ENCODE peak calls at places on chromosomes 13 and 19, in ten cellular contexts. S is GM23248, D is sigmoid colon, O is adipocyte, M is IMR-90, P is cardiac muscle cell, U is neural progenitor cell, X is Peyer's patch, E is esophagus squamous epithelium, G is heart right ventricle. Y is an unnamed sample.
A peak's percentile ranks its signal among the peaks of the same experiment; 100 is the strongest.

GRCh38 chr13:113770441-113770840 is 11.4 kb downstream of the TMEM255B start:
- DNase-seq in D (peak; percentile 38), P (no peak), U (no peak), M (no peak), G (no peak), E (no peak), S (no peak), X (peak; percentile 27), O (no peak), Y (no peak)

GRCh38 chr13:52405767-52406494 is at the start of gene THSD1:
- DNase-seq in M (peak; percentile 41), X (peak; percentile 50), E (no peak), S (peak; percentile 73), D (peak; percentile 82), O (peak; percentile 63), U (peak; percentile 62), P (no peak), G (peak; percentile 86), Y (peak; percentile 31)

GRCh38 chr13:39510296-39510695 is 92.7 kb downstream of the LHFPL6 start:
- DNase-seq in D (no peak), P (no peak), E (no peak), X (no peak), U (no peak), M (no peak), O (no peak), S (no peak), G (no peak), Y (no peak)

GRCh38 chr19:47381653-47382279 is 32.7 kb downstream of the DHX34 start:
- DNase-seq in O (no peak), M (no peak), E (no peak), U (no peak), P (no peak), G (no peak), S (no peak), D (no peak), X (peak; percentile 76), Y (no peak)

GRCh38 chr19:46975011-46975917 is 44.4 kb upstream of the NPAS1 start:
- DNase-seq in P (no peak), S (no peak), O (no peak), U (peak; percentile 42), G (no peak), E (no peak), M (no peak), D (no peak), X (no peak), Y (no peak)

GRCh38 chr13:99657848-99658265 is 156.6 kb downstream of the TM9SF2 start:
- DNase-seq in O (no peak), S (peak; percentile 67), M (no peak), U (peak; percentile 79), X (peak; percentile 53), P (peak; percentile 32), E (no peak), G (peak; percentile 55), D (no peak), Y (no peak)

GRCh38 chr19:19425170-19425875 is 19.8 kb downstream of the GATAD2A start:
- DNase-seq in E (no peak), O (no peak), U (no peak), M (no peak), P (no peak), D (no peak), X (no peak), S (no peak), G (no peak), Y (no peak)

GRCh38 chr19:13024126-13024957 is 29.1 kb downstream of the NFIX start:
- DNase-seq in D (peak; percentile 77), E (no peak), O (no peak), X (no peak), M (peak; percentile 45), S (peak; percentile 72), G (no peak), P (no peak), U (peak; percentile 50), Y (peak; percentile 55)

GRCh38 chr13:113472355-113473025 is 18.0 kb downstream of the DCUN1D2 start:
- DNase-seq in X (no peak), E (no peak), G (no peak), D (no peak), S (no peak), U (no peak), P (no peak), O (no peak), M (no peak), Y (no peak)

GRCh38 chr19:6802336-6803035 is 30.0 kb downstream of the VAV1 start:
- DNase-seq in U (peak; percentile 7), S (no peak), E (peak; percentile 21), X (peak; percentile 81), O (no peak), M (no peak), D (peak; percentile 67), P (no peak), G (peak; percentile 10), Y (peak; percentile 24)

GRCh38 chr19:52336117-52336811 is at the start of gene ZNF610:
- DNase-seq in X (peak; percentile 94), U (peak; percentile 86), P (peak; percentile 90), M (peak; percentile 88), S (peak; percentile 95), G (peak; percentile 94), E (peak; percentile 28), O (peak; percentile 92), D (peak; percentile 94), Y (peak; percentile 48)

GRCh38 chr19:21839966-21840365 is 4.0 kb upstream of the ZNF43 start:
- DNase-seq in S (no peak), X (no peak), D (no peak), P (no peak), E (no peak), G (no peak), O (no peak), M (no peak), U (no peak), Y (no peak)

GRCh38 chr13:48582086-48582485 is 49.2 kb upstream of the RCBTB2 start:
- DNase-seq in U (no peak), X (no peak), O (no peak), E (no peak), M (no peak), G (no peak), D (no peak), P (no peak), S (no peak), Y (no peak)
- H3K4me1 ChIP-seq in U (peaks cover 28% of the 10 kb centered on the region), X (peaks cover 9% of the 10 kb centered on the region), O (peaks cover 29% of the 10 kb centered on the region), E (peaks cover 26% of the 10 kb centered on the region), M (no peaks in the 10 kb centered on the region), G (peaks cover 65% of the 10 kb centered on the region), D (no peaks in the 10 kb centered on the region), P (peaks cover 6% of the 10 kb centered on the region), S (peaks cover 6% of the 10 kb centered on the region), Y (peaks cover 30% of the 10 kb centered on the region)

GRCh38 chr19:1773173-1773572 is 19.9 kb downstream of the ONECUT3 start:
- DNase-seq in S (peak; percentile 34), O (no peak), E (no peak), U (no peak), P (no peak), M (no peak), D (no peak), G (no peak), X (peak; percentile 68), Y (peak; percentile 89)

GRCh38 chr19:1776606-1777147 is 23.4 kb downstream of the ONECUT3 start:
- DNase-seq in M (no peak), E (no peak), S (no peak), O (no peak), G (no peak), D (no peak), X (no peak), P (no peak), U (no peak), Y (no peak)

GRCh38 chr19:1777149-1777548 is 23.8 kb downstream of the ONECUT3 start:
- DNase-seq in G (no peak), S (no peak), E (no peak), D (no peak), X (no peak), O (no peak), P (no peak), M (no peak), U (no peak), Y (no peak)

GRCh38 chr19:1775951-1776605 is 22.8 kb downstream of the ONECUT3 start:
- DNase-seq in P (no peak), S (no peak), E (no peak), M (no peak), D (no peak), O (no peak), X (no peak), G (no peak), U (no peak), Y (no peak)

DNA sequence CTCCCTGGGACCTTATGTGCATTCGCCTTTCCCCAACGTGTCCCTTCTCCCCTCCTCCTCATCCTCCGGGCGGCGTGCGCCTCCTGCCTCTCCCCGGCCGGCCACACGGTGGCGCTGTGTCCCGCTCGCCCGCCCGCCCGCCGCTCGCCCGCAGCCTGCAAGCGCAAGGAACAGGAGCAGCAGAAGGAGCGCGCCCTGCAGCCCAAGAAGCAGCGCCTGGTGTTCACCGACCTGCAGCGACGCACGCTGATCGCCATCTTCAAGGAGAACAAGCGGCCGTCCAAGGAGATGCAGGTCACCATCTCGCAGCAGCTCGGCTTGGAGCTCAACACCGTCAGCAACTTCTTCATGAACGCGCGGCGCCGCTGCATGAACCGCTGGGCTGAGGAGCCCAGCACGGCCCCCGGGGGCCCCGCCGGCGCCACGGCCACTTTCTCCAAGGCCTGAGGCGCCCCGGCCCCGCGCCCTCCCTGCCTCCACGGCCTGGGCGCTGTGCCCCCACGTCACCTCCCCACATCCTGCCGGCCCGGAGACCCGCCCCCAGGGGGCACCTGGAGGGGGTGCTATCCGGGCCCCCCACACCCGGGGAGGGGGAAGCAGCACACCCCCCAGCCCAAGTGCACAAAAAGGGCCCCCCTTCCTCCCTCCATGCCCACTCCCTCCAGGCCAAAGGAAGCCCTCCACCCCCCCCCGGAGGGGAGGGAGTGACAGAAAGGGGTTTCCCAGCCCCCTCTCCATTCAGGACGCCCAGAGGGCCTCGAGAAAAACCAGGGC is 21.9 kb downstream of the ONECUT3 start:
- DNase-seq in S (peak; percentile 26), P (no peak), D (no peak), X (no peak), M (no peak), E (no peak), U (no peak), O (peak; percentile 24), G (no peak), Y (no peak)
- H3K27me3 ChIP-seq in S (peaks cover 80% of the 10 kb centered on the region), P (peaks cover 100% of the 10 kb centered on the region), D (peaks cover 72% of the 10 kb centered on the region), X (no peaks in the 10 kb centered on the region), M (peaks cover 61% of the 10 kb centered on the region), E (peaks cover 25% of the 10 kb centered on the region), U (peaks cover 100% of the 10 kb centered on the region), O (peaks cover 42% of the 10 kb centered on the region), G (peaks cover 88% of the 10 kb centered on the region), Y (peaks cover 12% of the 10 kb centered on the region)

DNA sequence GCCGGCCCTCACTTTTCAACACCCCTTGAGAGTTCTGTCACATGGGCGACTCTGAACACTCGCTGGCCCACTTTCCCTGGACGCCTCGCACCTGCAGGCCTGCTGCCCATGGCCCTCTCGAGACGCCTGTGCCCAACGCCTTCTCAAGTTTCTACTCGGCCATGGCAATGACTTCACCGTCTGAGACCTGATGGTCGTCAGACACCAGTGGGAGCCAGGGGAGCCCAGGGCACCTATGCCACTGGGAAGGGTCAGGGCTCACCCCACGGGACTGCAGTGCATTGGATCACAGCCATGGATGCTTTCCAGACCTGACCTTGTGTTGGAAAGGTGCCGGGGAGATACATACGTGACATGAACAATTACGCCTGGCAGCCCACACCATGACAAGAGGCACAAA is 60.1 kb downstream of the KLF2 start:
- DNase-seq in G (no peak), E (no peak), X (no peak), M (no peak), S (no peak), O (no peak), U (no peak), P (peak; percentile 37), D (peak; percentile 60), Y (no peak)
- H3K4me1 ChIP-seq in G (peaks cover 42% of the 10 kb centered on the region), E (peaks cover 10% of the 10 kb centered on the region), X (peaks cover 15% of the 10 kb centered on the region), M (peaks cover 2% of the 10 kb centered on the region), S (peaks cover 16% of the 10 kb centered on the region), O (peaks cover 19% of the 10 kb centered on the region), U (no peaks in the 10 kb centered on the region), P (peaks cover 31% of the 10 kb centered on the region), D (no peaks in the 10 kb centered on the region), Y (no peaks in the 10 kb centered on the region)

GRCh38 chr13:61874970-61875579 is 459.4 kb upstream of the PCDH20 start:
- DNase-seq in S (no peak), E (no peak), U (no peak), M (no peak), X (no peak), O (no peak), D (no peak), G (no peak), P (no peak), Y (no peak)
- H3K27me3 ChIP-seq in S (no peaks in the 10 kb centered on the region), E (no peaks in the 10 kb centered on the region), U (no peaks in the 10 kb centered on the region), M (no peaks in the 10 kb centered on the region), X (no peaks in the 10 kb centered on the region), O (no peaks in the 10 kb centered on the region), D (no peaks in the 10 kb centered on the region), G (no peaks in the 10 kb centered on the region), P (no peaks in the 10 kb centered on the region), Y (no peaks in the 10 kb centered on the region)

Y was measured in PC-3.